ENCODE peak calls at places on chromosomes 3 and 15, in four cellular contexts. H is H1, L is GM12878, D is K562. A is an unnamed sample.

GRCh38 chr3:106440672-106441071 is 571.9 kb upstream of the CBLB start:
- DNase-seq in H (no peak), L (no peak), D (no peak), A (no peak)

GRCh38 chr3:41129731-41130130 is 69.6 kb upstream of the CTNNB1 start:
- DNase-seq in H (no peak), L (no peak), D (no peak), A (no peak)

GRCh38 chr3:183507551-183507950 is 48.0 kb downstream of the KLHL6 start:
- DNase-seq in H (no peak), L (no peak), D (no peak), A (no peak)

GRCh38 chr3:170487091-170487490 is 68.4 kb downstream of the CLDN11 start:
- DNase-seq in H (no peak), L (no peak), D (no peak), A (no peak)

GRCh38 chr15:41535529-41535928 is 8.5 kb downstream of the RPAP1 start:
- DNase-seq in H (no peak), L (no peak), D (no peak), A (no peak)

GRCh38 chr15:92120082-92120481 is 266.6 kb downstream of the SLCO3A1 start:
- DNase-seq in H (no peak), L (no peak), D (no peak), A (no peak)

GRCh38 chr3:196694202-196694638 is 17.8 kb downstream of the CEP19 start:
- DNase-seq in H (no peak), L (no peak), D (no peak), A (peak)

GRCh38 chr3:38126121-38126892 is 10.6 kb downstream of the ACAA1 start:
- DNase-seq in H (no peak), L (no peak), D (no peak), A (no peak)

GRCh38 chr3:195209836-195210551 is 61.0 kb downstream of the XXYLT1 start:
- DNase-seq in H (peak), L (no peak), D (no peak), A (peak)

GRCh38 chr15:43529141-43529540 is 11.7 kb downstream of the MAP1A start:
- DNase-seq in H (no peak), L (no peak), D (no peak), A (no peak)

GRCh38 chr3:170007031-170007663 is 30.6 kb upstream of the GPR160 start:
- DNase-seq in H (no peak), L (peak), D (no peak), A (peak)

GRCh38 chr3:53170325-53171108 is 9.5 kb downstream of the PRKCD start:
- DNase-seq in H (no peak), L (peak), D (no peak), A (no peak)

GRCh38 chr3:187954486-187955075 is 199.4 kb upstream of the LPP start:
- DNase-seq in H (no peak), L (no peak), D (no peak), A (peak)

GRCh38 chr3:118097226-118097625 is 937.4 kb downstream of the IGSF11 start:
- DNase-seq in H (no peak), L (no peak), D (no peak), A (peak)

GRCh38 chr15:29612096-29612495 is 210.2 kb downstream of the TJP1 start:
- DNase-seq in H (no peak), L (no peak), D (no peak), A (peak)

GRCh38 chr3:33722626-33723370 is 4.7 kb upstream of the CLASP2 start:
- DNase-seq in H (no peak), L (no peak), D (no peak), A (peak)

GRCh38 chr3:188170461-188171459 is 16.8 kb downstream of the LPP start:
- DNase-seq in H (no peak), L (no peak), D (no peak), A (no peak)

GRCh38 chr3:43866529-43867353 is 176.0 kb downstream of the ABHD5 start:
- DNase-seq in H (no peak), L (no peak), D (no peak), A (peak)

GRCh38 chr15:78625621-78626280 is 5.0 kb upstream of the CHRNA3 start:
- DNase-seq in H (no peak), L (no peak), D (no peak), A (no peak)

GRCh38 chr3:150543531-150543930 is 2.8 kb downstream of the SERP1 start:
- DNase-seq in H (no peak), L (no peak), D (no peak), A (no peak)

DNA sequence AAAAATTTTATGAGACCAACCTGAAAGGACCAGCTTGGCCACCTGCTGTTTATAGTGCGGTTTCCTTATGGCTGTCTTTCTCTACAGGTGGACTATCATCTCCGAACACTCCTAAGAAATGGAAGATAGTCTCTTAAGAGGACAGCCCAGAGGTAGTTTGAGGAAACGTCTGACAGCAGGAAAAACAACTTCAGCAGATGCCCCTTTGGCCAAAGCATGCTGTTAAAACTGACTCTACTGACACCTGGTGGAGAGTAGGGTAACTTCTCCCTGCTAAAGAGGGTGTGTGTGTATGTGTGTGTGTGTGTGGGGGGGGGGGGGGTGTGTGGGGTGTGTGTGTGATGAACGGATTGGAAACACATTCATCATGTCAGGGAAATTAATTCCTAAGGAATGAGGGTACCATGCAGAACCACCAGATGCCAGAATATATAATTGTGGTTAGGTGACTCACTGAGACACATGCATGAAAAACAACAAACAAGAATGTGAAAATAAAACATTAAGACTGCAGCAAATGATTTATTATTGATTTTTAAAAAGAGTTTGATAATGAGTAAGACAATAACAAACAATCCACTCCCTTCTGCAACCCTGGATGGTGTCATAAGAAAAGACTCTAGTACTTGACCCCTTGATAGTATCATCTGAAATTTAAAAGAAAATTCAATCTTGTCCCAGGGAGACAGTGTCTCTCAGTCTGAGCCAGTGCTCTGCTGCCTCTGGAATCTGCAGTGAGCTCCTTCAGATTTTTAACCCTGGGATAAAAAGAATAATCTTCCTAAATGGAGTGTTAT is 256.5 kb downstream of the THRB start:
- DNase-seq in H (peak), L (peak), D (peak), A (peak)
- TF ChIP-seq CHD1 in H (no peak), L (no peak), D (no peak), A (no peak)

DNA sequence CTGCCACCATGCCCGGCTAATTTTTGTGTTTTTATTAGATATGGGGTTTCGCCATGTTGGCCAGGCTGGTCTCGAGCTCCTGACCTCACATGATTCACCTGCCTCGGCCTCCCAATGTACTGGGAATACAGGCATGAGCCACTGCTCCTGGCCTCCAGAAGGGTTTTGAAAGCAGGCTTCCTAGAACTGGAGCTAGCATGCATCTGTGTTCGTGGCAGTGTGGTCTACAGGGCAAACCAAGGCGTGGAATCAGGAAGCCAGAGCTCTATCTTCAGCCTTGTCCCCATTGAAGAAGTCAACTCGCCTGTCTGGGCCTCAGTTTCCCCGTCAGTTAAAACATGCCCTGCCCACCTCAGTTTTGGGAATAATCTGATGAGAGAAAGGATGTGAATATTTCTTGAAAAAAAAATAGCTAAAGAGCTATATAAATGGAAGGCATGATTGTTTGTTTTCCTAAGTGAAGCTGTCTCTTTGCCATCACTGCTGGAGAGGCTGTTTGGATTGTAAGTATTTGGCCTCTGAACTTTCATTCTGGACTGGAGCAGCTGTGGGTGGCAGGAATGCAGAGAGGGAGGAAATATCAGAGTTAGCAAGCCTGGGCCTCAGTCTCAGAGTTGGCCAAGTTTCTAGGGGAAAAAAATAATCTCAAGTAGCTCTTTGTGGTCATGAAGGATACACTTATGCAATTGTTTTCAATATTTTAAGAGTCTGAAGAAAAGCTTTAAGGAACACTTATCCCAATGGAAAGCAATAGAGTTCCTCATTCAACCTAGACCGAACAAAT is 36.5 kb upstream of the UACA start:
- DNase-seq in H (no peak), L (no peak), D (no peak), A (peak)
- TF ChIP-seq CHD1 in H (no peak), L (no peak), D (no peak), A (no peak)

DNA sequence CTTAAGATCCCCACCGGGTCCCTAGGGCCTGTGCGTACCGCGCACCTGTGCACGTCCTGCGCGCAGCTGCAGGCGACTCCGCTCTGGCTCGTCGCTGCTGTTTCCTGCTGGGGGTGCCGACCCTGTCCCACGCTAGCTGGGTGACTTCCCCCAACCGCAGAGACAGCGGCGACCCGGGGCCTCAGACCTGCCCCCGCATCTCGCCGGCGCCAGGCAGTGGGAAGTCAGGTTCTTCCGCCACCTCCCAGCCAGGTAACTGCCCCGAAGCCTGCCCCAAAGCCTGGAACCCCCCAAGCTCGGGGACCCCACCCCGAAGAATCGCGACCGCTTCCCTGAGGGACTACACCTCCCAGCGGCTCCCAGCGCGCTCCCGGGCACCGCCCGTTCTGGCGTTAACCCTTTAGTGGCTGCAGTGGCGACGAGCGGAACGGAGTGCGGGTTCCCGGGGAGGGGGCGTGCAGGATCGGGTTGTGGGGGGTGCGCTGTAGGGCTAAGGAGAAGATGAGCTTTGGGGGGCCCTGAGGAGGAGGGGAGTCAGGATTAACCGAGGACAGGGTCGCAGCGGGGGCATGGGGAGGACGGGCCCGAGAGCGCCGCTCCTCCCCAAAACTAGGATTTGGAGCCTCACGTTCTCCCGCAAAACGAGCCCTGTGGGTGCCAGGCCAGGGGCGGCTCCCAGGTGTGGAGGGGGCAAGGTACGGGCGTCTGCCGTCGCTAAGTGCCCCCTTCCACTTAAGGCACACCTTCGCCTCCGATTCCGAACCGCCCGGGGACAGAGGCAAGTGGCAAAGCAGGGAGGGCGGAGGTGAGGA is 589 bp downstream of the NEIL1 start:
- DNase-seq in H (peak), L (no peak), D (peak), A (no peak)
- TF ChIP-seq CHD1 in H (no peak), L (no peak), D (no peak), A (no peak)

GRCh38 chr3:49812916-49813496 is 747 bp downstream of the UBA7 start:
- DNase-seq in H (no peak), L (no peak), D (no peak), A (no peak)

GRCh38 chr3:49813497-49814174 is at the start of gene UBA7:
- DNase-seq in H (no peak), L (no peak), D (peak), A (peak)
- TF ChIP-seq CHD1 in H (no peak), L (no peak), D (no peak), A (no peak)

GRCh38 chr3:18422972-18423371 is 2.2 kb downstream of the SATB1 start:
- DNase-seq in H (no peak), L (no peak), D (no peak), A (no peak)
- TF ChIP-seq CHD1 in H (no peak), L (no peak), D (no peak), A (no peak)

DNA sequence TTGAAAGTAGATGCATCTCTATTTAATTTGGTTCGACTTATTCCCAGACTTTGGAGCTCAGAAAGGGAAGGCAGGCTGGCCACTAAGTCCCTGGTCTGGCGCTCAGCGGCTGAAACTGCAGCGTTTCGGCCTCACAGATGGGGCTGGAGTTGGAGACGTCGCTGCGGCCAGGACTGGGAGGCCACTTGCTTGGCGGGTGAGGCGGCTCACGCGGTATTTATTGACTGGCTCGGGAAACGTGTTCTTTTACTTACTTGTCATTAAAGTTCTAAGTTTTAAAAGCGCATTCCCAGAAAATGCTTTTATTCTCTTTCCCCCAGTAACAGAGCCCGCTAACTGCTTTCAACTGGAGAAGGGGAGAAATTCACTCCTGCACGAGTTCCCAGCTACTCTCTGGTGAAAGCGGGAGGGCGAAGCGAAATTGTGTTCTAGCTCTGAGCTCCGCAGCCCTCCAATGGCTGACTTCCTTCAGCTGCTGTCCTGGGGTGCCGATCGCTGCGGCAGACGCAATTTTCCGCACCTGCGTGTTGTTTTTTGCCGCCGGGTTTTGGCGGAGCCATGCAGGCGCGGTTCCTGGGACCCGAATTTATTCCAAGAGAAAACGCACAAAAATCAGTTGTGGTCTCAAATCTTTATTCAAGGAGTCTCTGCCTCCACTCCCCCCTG is 13.9 kb downstream of the ZIC1 start:
- DNase-seq in H (no peak), L (no peak), D (no peak), A (no peak)
- TF ChIP-seq CHD1 in H (no peak), L (no peak), D (no peak), A (no peak)

GRCh38 chr3:42655331-42655888 is 1.9 kb downstream of the ZBTB47 start:
- DNase-seq in H (peak), L (no peak), D (no peak), A (no peak)
- TF ChIP-seq CHD1 in H (no peak), L (no peak), D (no peak), A (no peak)